ENCODE peak calls at places on chromosome 18, in eight cellular contexts. One of them, this sample, is unnamed.

GRCh38 chr18:44423826-44424225 is 256.9 kb upstream of the SETBP1 start:
- DNase-seq in dorsolateral prefrontal cortex: no peak
- DNase-seq in activated T-cell treated with anti-CD3 and anti-CD28 coated beads, Interleukin-2, amount 50 U/mL, for 24 hours: no peak
- DNase-seq in central memory CD8-positive, alpha-beta T cell: no peak
- DNase-seq in activated CD4-positive, alpha-beta T cell treated with anti-CD3 and anti-CD28 coated beads, Interleukin-2, amount 10 ng/mL, durations not matched to agents 7 days and 5 days: no peak
- DNase-seq in endothelial cell: no peak
- DNase-seq in effector memory CD4-positive, alpha-beta T cell: no peak
- DNase-seq in GM10248: no peak
- DNase-seq in this sample: no peak

GRCh38 chr18:23301971-23302370 is 151.1 kb upstream of the RIOK3 start:
- DNase-seq in endothelial cell: no peak
- DNase-seq in central memory CD8-positive, alpha-beta T cell: no peak
- DNase-seq in dorsolateral prefrontal cortex: no peak
- DNase-seq in activated CD4-positive, alpha-beta T cell treated with anti-CD3 and anti-CD28 coated beads, Interleukin-2, amount 10 ng/mL, durations not matched to agents 7 days and 5 days: no peak
- DNase-seq in GM10248: no peak
- DNase-seq in activated T-cell treated with anti-CD3 and anti-CD28 coated beads, Interleukin-2, amount 50 U/mL, for 24 hours: no peak
- DNase-seq in effector memory CD4-positive, alpha-beta T cell: no peak
- DNase-seq in this sample: no peak

GRCh38 chr18:9157806-9158205 is 21.2 kb downstream of the ANKRD12 start:
- DNase-seq in endothelial cell: no peak
- DNase-seq in effector memory CD4-positive, alpha-beta T cell: no peak
- DNase-seq in GM10248: no peak
- DNase-seq in activated T-cell treated with anti-CD3 and anti-CD28 coated beads, Interleukin-2, amount 50 U/mL, for 24 hours: no peak
- DNase-seq in activated CD4-positive, alpha-beta T cell treated with anti-CD3 and anti-CD28 coated beads, Interleukin-2, amount 10 ng/mL, durations not matched to agents 7 days and 5 days: no peak
- DNase-seq in dorsolateral prefrontal cortex: no peak
- DNase-seq in central memory CD8-positive, alpha-beta T cell: no peak
- DNase-seq in this sample: no peak

GRCh38 chr18:3584897-3585460 is 135.0 kb downstream of the TGIF1 start:
- DNase-seq in endothelial cell: no peak
- DNase-seq in effector memory CD4-positive, alpha-beta T cell: no peak
- DNase-seq in central memory CD8-positive, alpha-beta T cell: no peak
- DNase-seq in dorsolateral prefrontal cortex: no peak
- DNase-seq in activated CD4-positive, alpha-beta T cell treated with anti-CD3 and anti-CD28 coated beads, Interleukin-2, amount 10 ng/mL, durations not matched to agents 7 days and 5 days: no peak
- DNase-seq in GM10248: no peak
- DNase-seq in activated T-cell treated with anti-CD3 and anti-CD28 coated beads, Interleukin-2, amount 50 U/mL, for 24 hours: no peak
- DNase-seq in this sample: no peak

GRCh38 chr18:60092073-60092472 is 192.3 kb downstream of the PMAIP1 start:
- DNase-seq in effector memory CD4-positive, alpha-beta T cell: no peak
- DNase-seq in endothelial cell: no peak
- DNase-seq in dorsolateral prefrontal cortex: no peak
- DNase-seq in central memory CD8-positive, alpha-beta T cell: no peak
- DNase-seq in activated T-cell treated with anti-CD3 and anti-CD28 coated beads, Interleukin-2, amount 50 U/mL, for 24 hours: no peak
- DNase-seq in activated CD4-positive, alpha-beta T cell treated with anti-CD3 and anti-CD28 coated beads, Interleukin-2, amount 10 ng/mL, durations not matched to agents 7 days and 5 days: no peak
- DNase-seq in GM10248: no peak
- DNase-seq in this sample: no peak

GRCh38 chr18:2302628-2303516 is 268.4 kb downstream of the METTL4 start:
- DNase-seq in GM10248: no peak
- DNase-seq in endothelial cell: no peak
- DNase-seq in central memory CD8-positive, alpha-beta T cell: no peak
- DNase-seq in effector memory CD4-positive, alpha-beta T cell: no peak
- DNase-seq in dorsolateral prefrontal cortex: no peak
- DNase-seq in activated CD4-positive, alpha-beta T cell treated with anti-CD3 and anti-CD28 coated beads, Interleukin-2, amount 10 ng/mL, durations not matched to agents 7 days and 5 days: no peak
- DNase-seq in activated T-cell treated with anti-CD3 and anti-CD28 coated beads, Interleukin-2, amount 50 U/mL, for 24 hours: no peak
- DNase-seq in this sample: peak

GRCh38 chr18:13563390-13563805 is 163.0 kb downstream of the FAM210A start:
- DNase-seq in endothelial cell: no peak
- DNase-seq in central memory CD8-positive, alpha-beta T cell: no peak
- DNase-seq in GM10248: no peak
- DNase-seq in dorsolateral prefrontal cortex: no peak
- DNase-seq in effector memory CD4-positive, alpha-beta T cell: no peak
- DNase-seq in activated CD4-positive, alpha-beta T cell treated with anti-CD3 and anti-CD28 coated beads, Interleukin-2, amount 10 ng/mL, durations not matched to agents 7 days and 5 days: no peak
- DNase-seq in activated T-cell treated with anti-CD3 and anti-CD28 coated beads, Interleukin-2, amount 50 U/mL, for 24 hours: no peak
- DNase-seq in this sample: no peak

GRCh38 chr18:66749030-66749429 is 145.1 kb upstream of the CDH19 start:
- DNase-seq in activated CD4-positive, alpha-beta T cell treated with anti-CD3 and anti-CD28 coated beads, Interleukin-2, amount 10 ng/mL, durations not matched to agents 7 days and 5 days: no peak
- DNase-seq in GM10248: no peak
- DNase-seq in activated T-cell treated with anti-CD3 and anti-CD28 coated beads, Interleukin-2, amount 50 U/mL, for 24 hours: no peak
- DNase-seq in dorsolateral prefrontal cortex: no peak
- DNase-seq in effector memory CD4-positive, alpha-beta T cell: no peak
- DNase-seq in endothelial cell: no peak
- DNase-seq in central memory CD8-positive, alpha-beta T cell: no peak
- DNase-seq in this sample: no peak

GRCh38 chr18:49747876-49748275 is 65.5 kb downstream of the ACAA2 start:
- DNase-seq in effector memory CD4-positive, alpha-beta T cell: no peak
- DNase-seq in activated T-cell treated with anti-CD3 and anti-CD28 coated beads, Interleukin-2, amount 50 U/mL, for 24 hours: no peak
- DNase-seq in central memory CD8-positive, alpha-beta T cell: no peak
- DNase-seq in activated CD4-positive, alpha-beta T cell treated with anti-CD3 and anti-CD28 coated beads, Interleukin-2, amount 10 ng/mL, durations not matched to agents 7 days and 5 days: no peak
- DNase-seq in endothelial cell: no peak
- DNase-seq in dorsolateral prefrontal cortex: no peak
- DNase-seq in GM10248: no peak
- DNase-seq in this sample: no peak

GRCh38 chr18:78986018-78986481 is 6.4 kb downstream of the SALL3 start:
- DNase-seq in dorsolateral prefrontal cortex: no peak
- DNase-seq in endothelial cell: peak
- DNase-seq in activated CD4-positive, alpha-beta T cell treated with anti-CD3 and anti-CD28 coated beads, Interleukin-2, amount 10 ng/mL, durations not matched to agents 7 days and 5 days: no peak
- DNase-seq in effector memory CD4-positive, alpha-beta T cell: no peak
- DNase-seq in central memory CD8-positive, alpha-beta T cell: no peak
- DNase-seq in GM10248: no peak
- DNase-seq in activated T-cell treated with anti-CD3 and anti-CD28 coated beads, Interleukin-2, amount 50 U/mL, for 24 hours: no peak
- DNase-seq in this sample: no peak

GRCh38 chr18:59340817-59341216 is 18.2 kb downstream of the LMAN1 start:
- DNase-seq in central memory CD8-positive, alpha-beta T cell: no peak
- DNase-seq in activated CD4-positive, alpha-beta T cell treated with anti-CD3 and anti-CD28 coated beads, Interleukin-2, amount 10 ng/mL, durations not matched to agents 7 days and 5 days: no peak
- DNase-seq in activated T-cell treated with anti-CD3 and anti-CD28 coated beads, Interleukin-2, amount 50 U/mL, for 24 hours: no peak
- DNase-seq in dorsolateral prefrontal cortex: no peak
- DNase-seq in effector memory CD4-positive, alpha-beta T cell: no peak
- DNase-seq in endothelial cell: no peak
- DNase-seq in GM10248: no peak
- DNase-seq in this sample: no peak

GRCh38 chr18:44725300-44726096 is 44.8 kb downstream of the SETBP1 start:
- DNase-seq in dorsolateral prefrontal cortex: no peak
- DNase-seq in endothelial cell: no peak
- DNase-seq in central memory CD8-positive, alpha-beta T cell: no peak
- DNase-seq in effector memory CD4-positive, alpha-beta T cell: peak
- DNase-seq in activated CD4-positive, alpha-beta T cell treated with anti-CD3 and anti-CD28 coated beads, Interleukin-2, amount 10 ng/mL, durations not matched to agents 7 days and 5 days: peak
- DNase-seq in GM10248: peak
- DNase-seq in activated T-cell treated with anti-CD3 and anti-CD28 coated beads, Interleukin-2, amount 50 U/mL, for 24 hours: peak
- DNase-seq in this sample: no peak

GRCh38 chr18:66560092-66560491 is 43.8 kb downstream of the CDH19 start:
- DNase-seq in endothelial cell: peak
- DNase-seq in central memory CD8-positive, alpha-beta T cell: no peak
- DNase-seq in activated CD4-positive, alpha-beta T cell treated with anti-CD3 and anti-CD28 coated beads, Interleukin-2, amount 10 ng/mL, durations not matched to agents 7 days and 5 days: no peak
- DNase-seq in GM10248: no peak
- DNase-seq in effector memory CD4-positive, alpha-beta T cell: no peak
- DNase-seq in dorsolateral prefrontal cortex: no peak
- DNase-seq in activated T-cell treated with anti-CD3 and anti-CD28 coated beads, Interleukin-2, amount 50 U/mL, for 24 hours: no peak
- DNase-seq in this sample: no peak

GRCh38 chr18:57813245-57813644 is 10.1 kb upstream of the ATP8B1 start:
- DNase-seq in central memory CD8-positive, alpha-beta T cell: no peak
- DNase-seq in GM10248: no peak
- DNase-seq in endothelial cell: no peak
- DNase-seq in activated T-cell treated with anti-CD3 and anti-CD28 coated beads, Interleukin-2, amount 50 U/mL, for 24 hours: no peak
- DNase-seq in dorsolateral prefrontal cortex: no peak
- DNase-seq in effector memory CD4-positive, alpha-beta T cell: no peak
- DNase-seq in activated CD4-positive, alpha-beta T cell treated with anti-CD3 and anti-CD28 coated beads, Interleukin-2, amount 10 ng/mL, durations not matched to agents 7 days and 5 days: no peak
- DNase-seq in this sample: peak